ENCODE peak calls at places on chromosomes 16 and 17, in four cellular contexts. E, T, P and Y are unnamed samples.

GRCh38 chr16:88566158-88566557 is 4.0 kb upstream of the ZC3H18 start:
- DNase-seq in E (peak), T (no peak), P (no peak), Y (no peak)

GRCh38 chr16:68564367-68564985 is 25.4 kb downstream of the ZFP90 start:
- DNase-seq in E (no peak), T (no peak), P (no peak), Y (no peak)

GRCh38 chr16:4077083-4077714 is 39.0 kb downstream of the ADCY9 start:
- DNase-seq in E (no peak), T (no peak), P (no peak), Y (no peak)

GRCh38 chr17:59361916-59362810 is 30.7 kb downstream of the YPEL2 start:
- DNase-seq in E (peak), T (no peak), P (no peak), Y (no peak)

GRCh38 chr17:35080536-35080935 is 17.0 kb upstream of the RFFL start:
- DNase-seq in E (no peak), T (no peak), P (no peak), Y (no peak)

GRCh38 chr16:4525634-4526277 is 12.8 kb downstream of the CDIP1 start:
- DNase-seq in E (no peak), T (no peak), P (no peak), Y (no peak)

GRCh38 chr16:79013004-79013403 is 587.5 kb downstream of the MAF start:
- DNase-seq in E (no peak), T (no peak), P (no peak), Y (no peak)

GRCh38 chr17:68592667-68593330 is 8.4 kb downstream of the FAM20A start:
- DNase-seq in E (no peak), T (no peak), P (no peak), Y (no peak)

GRCh38 chr17:57004944-57005579 is 27.1 kb downstream of the SCPEP1 start:
- DNase-seq in E (no peak), T (no peak), P (no peak), Y (no peak)
- TF ChIP-seq CTCF in E (no peak), T (peak), P (no peak), Y (peak)

GRCh38 chr17:48374650-48375230 is 55.3 kb downstream of the SKAP1 start:
- DNase-seq in E (no peak), T (peak), P (no peak), Y (no peak)
- TF ChIP-seq CTCF in E (peak), T (peak), P (no peak), Y (peak)

DNA sequence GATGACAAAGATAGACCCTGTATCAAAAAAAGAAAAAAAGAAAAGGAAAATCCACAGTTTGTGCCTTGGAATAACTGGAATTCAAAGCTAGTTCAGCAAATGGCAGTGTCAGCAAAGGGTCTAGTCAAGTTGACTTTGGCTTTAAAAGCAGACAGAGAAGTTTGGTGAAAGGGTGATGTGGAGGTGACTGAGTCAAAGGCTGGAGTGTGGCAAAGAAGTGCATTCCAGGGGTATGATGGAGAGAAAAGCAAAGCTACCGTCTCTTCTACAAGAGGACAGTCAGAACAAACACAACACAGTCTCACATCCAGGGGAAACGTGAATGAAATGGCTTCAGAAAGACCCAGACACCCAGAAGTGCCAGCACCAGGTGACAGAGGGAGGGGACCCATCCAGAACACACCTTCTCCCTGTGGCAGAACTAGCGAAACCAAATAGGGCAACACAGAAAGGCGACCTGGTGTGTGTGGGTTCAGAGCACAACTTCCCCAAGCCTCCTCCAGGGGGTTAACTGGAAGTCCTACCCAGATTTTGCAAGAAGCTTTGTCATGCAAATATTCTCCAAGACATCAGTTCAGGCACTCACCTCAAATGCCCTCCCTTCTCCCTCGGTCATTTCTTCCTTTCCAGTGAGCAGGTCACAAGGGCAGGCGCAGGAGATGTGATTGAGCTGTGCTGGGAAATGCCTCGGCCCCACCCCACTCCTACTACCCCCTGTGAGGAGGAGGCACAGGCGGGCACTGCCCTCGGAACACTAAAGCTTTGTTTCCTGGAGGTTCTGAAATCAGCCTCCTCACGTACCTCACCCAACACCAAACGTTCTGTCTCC is 481.9 kb downstream of the SOX9 start:
- DNase-seq in E (no peak), T (no peak), P (no peak), Y (no peak)
- TF ChIP-seq CTCF in E (peak), T (no peak), P (no peak), Y (no peak)

GRCh38 chr17:67139784-67140665 is 95.7 kb downstream of the CACNG1 start:
- DNase-seq in E (no peak), T (no peak), P (no peak), Y (no peak)
- TF ChIP-seq CTCF in E (no peak), T (no peak), P (no peak), Y (no peak)